ENCODE peak calls at places on chromosomes 4 and X, in ten cellular contexts. G is colonic mucosa, N is H9, Q is sigmoid colon, Z is fibroblast of the aortic adventitia, E is Calu3, I is lower leg skin, X is WTC11, R is IMR-90, Y is OCI-LY7. B is an unnamed sample.

GRCh38 chr4:52143815-52144214 is 92.7 kb downstream of the SPATA18 start:
- DNase-seq in Z (no peak), R (no peak), Y (no peak), G (no peak), Q (no peak), X (no peak), N (no peak), I (no peak), E (no peak), B (no peak)

GRCh38 chrX:111483140-111483539 is 28.3 kb upstream of the SERTM2 start:
- DNase-seq in G (no peak), Z (no peak), Y (no peak), I (no peak), N (no peak), Q (no peak), X (no peak), R (no peak), E (no peak), B (no peak)

GRCh38 chr4:124265701-124266100 is 446.8 kb downstream of the ANKRD50 start:
- DNase-seq in E (no peak), I (no peak), N (no peak), Y (no peak), G (no peak), R (peak; percentile 62), X (no peak), Q (no peak), Z (peak; percentile 70), B (no peak)

GRCh38 chr4:52646726-52647125 is 12.4 kb downstream of the USP46 start:
- DNase-seq in E (no peak), Q (no peak), R (no peak), Y (no peak), Z (no peak), N (no peak), I (no peak), X (no peak), G (no peak), B (no peak)

GRCh38 chrX:50779694-50780093 is 34.3 kb downstream of the SHROOM4 start:
- DNase-seq in X (no peak), R (no peak), Y (no peak), Q (no peak), E (no peak), G (no peak), N (no peak), I (no peak), Z (no peak), B (no peak)

GRCh38 chrX:49838374-49838773 is 9.3 kb downstream of the PAGE4 start:
- DNase-seq in N (peak; percentile 40), G (peak; percentile 21), Y (peak; percentile 10), Z (peak; percentile 35), X (peak; percentile 24), E (peak; percentile 30), R (peak; percentile 15), Q (no peak), I (no peak), B (no peak)

GRCh38 chrX:39755152-39756032 is 342.4 kb downstream of the BCOR start:
- DNase-seq in I (peak; percentile 95), G (peak; percentile 83), Q (peak; percentile 96), Z (peak; percentile 96), E (peak; percentile 93), N (peak; percentile 57), R (peak; percentile 93), Y (peak; percentile 75), X (no peak), B (peak; percentile 95)

GRCh38 chrX:22392176-22392814 is 119.6 kb downstream of the CBLL2 start:
- DNase-seq in Y (no peak), N (no peak), Q (no peak), G (no peak), I (no peak), Z (no peak), E (no peak), X (no peak), R (no peak), B (no peak)

GRCh38 chr4:185713272-185713671 is 98.7 kb downstream of the SORBS2 start:
- DNase-seq in Z (peak; percentile 76), N (no peak), X (no peak), Q (no peak), I (no peak), Y (no peak), E (no peak), R (no peak), G (no peak), B (no peak)

GRCh38 chr4:14247767-14248166 is 620.2 kb upstream of the BOD1L1 start:
- DNase-seq in N (no peak), Y (no peak), Q (no peak), Z (no peak), G (no peak), I (no peak), R (no peak), E (no peak), X (no peak), B (no peak)

GRCh38 chr4:2583517-2583916 is 47.1 kb downstream of the FAM193A start:
- DNase-seq in Y (no peak), Z (peak; percentile 72), R (peak; percentile 41), I (no peak), G (no peak), Q (peak; percentile 56), N (no peak), E (no peak), X (no peak), B (no peak)

GRCh38 chr4:74449571-74450297 is 4.8 kb downstream of the AREG start:
- DNase-seq in Y (no peak), Q (no peak), E (no peak), Z (no peak), X (no peak), G (no peak), I (no peak), N (no peak), R (peak; percentile 10), B (no peak)

GRCh38 chr4:47145630-47146029 is 114.3 kb downstream of the GABRB1 start:
- DNase-seq in Z (peak; percentile 85), N (no peak), R (peak; percentile 92), Q (no peak), G (no peak), Y (no peak), X (no peak), I (no peak), E (no peak), B (no peak)

GRCh38 chr4:48832571-48832970 is 1.7 kb downstream of the OCIAD1 start:
- DNase-seq in Z (peak; percentile 2), I (no peak), G (no peak), E (no peak), Y (no peak), R (no peak), X (no peak), Q (no peak), N (no peak), B (no peak)

GRCh38 chr4:11768251-11768972 is 339.7 kb upstream of the HS3ST1 start:
- DNase-seq in Q (no peak), Z (peak; percentile 88), R (no peak), Y (no peak), N (no peak), I (no peak), X (no peak), E (no peak), G (no peak), B (no peak)

GRCh38 chr4:896216-896615 is 35.9 kb downstream of the GAK start:
- DNase-seq in Q (no peak), N (no peak), Z (no peak), I (no peak), R (no peak), X (peak; percentile 37), Y (no peak), G (no peak), E (no peak), B (no peak)

GRCh38 chrX:80808854-80809493 is 703 bp downstream of the BRWD3 start:
- DNase-seq in N (peak; percentile 36), Y (peak; percentile 43), Q (peak; percentile 70), R (no peak), I (no peak), Z (no peak), E (peak; percentile 34), X (peak; percentile 12), G (peak; percentile 41), B (peak; percentile 72)

GRCh38 chr4:11529625-11530201 is 101.0 kb upstream of the HS3ST1 start:
- DNase-seq in R (peak; percentile 89), G (no peak), Y (no peak), Q (no peak), X (no peak), Z (peak; percentile 93), I (no peak), N (no peak), E (no peak), B (no peak)

DNA sequence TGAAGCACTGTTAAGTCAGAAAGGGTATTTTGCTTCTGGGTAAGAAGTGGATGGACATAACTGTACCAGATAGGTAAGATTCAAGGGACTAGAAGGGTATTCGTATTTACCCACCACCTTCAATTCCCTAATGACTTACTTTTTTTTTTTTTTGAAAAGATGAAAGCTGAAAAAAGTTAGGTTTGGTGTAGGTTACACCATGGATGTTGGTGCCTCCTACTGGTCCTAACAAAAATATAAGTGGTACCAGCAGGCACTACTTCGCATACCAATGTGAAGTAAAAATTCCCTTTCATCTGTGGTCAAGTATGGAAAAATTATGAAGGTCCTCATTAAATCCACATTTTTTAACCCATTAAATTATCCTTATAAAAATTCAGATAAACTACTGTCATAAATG is 7.2 kb downstream of the ANKRD17 start:
- DNase-seq in N (no peak), E (no peak), G (no peak), Q (no peak), R (no peak), Z (no peak), I (no peak), Y (no peak), X (no peak), B (no peak)
- TF ChIP-seq CTCF in N (peak; percentile 36), E (no peak), G (no peak), Q (no peak), R (no peak), Z (no peak), I (no peak), Y (peak; percentile 61), X (no peak), B (no peak)

DNA sequence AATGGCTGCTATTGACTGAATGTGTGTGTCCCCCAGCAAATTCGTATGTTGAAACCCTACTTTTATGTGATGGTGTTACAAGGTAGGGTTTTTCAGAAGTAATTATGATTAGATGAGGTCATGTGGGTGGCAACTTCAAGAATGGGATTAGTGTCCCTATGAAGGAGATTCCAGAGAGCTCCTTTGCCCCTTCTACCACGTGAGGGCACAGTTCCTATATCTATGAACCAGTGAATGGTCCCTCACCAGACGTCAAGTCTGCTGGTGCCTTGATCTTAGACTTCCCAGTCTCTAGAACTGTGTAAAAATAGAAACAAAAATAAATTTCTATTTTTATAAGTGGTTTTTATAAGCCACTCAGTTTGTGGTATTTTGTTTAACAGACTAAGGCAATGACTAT is 1137.6 kb upstream of the IGFBP7 start:
- DNase-seq in I (no peak), Y (peak; percentile 1), G (no peak), Z (no peak), E (no peak), Q (no peak), R (no peak), X (peak; percentile 27), N (peak; percentile 34), B (no peak)
- TF ChIP-seq CTCF in I (no peak), Y (peak; percentile 26), G (no peak), Z (no peak), E (no peak), Q (no peak), R (no peak), X (no peak), N (peak; percentile 60), B (no peak)

GRCh38 chrX:17412692-17413091 is 37.7 kb downstream of the NHS start:
- DNase-seq in Z (peak; percentile 64), X (no peak), I (no peak), E (no peak), Y (no peak), Q (no peak), G (no peak), R (peak; percentile 87), N (no peak), B (no peak)
- TF ChIP-seq CTCF in Z (no peak), X (no peak), I (no peak), E (no peak), Y (no peak), Q (no peak), G (no peak), R (no peak), N (no peak), B (no peak)

GRCh38 chrX:12901486-12901885 is 4.9 kb upstream of the TLR8 start:
- DNase-seq in Z (peak; percentile 53), I (peak; percentile 88), E (peak; percentile 76), X (peak; percentile 52), Q (peak; percentile 74), R (peak; percentile 39), G (peak; percentile 77), N (peak; percentile 52), Y (peak; percentile 70), B (no peak)
- TF ChIP-seq CTCF in Z (peak; percentile 68), I (no peak), E (peak; percentile 27), X (peak; percentile 29), Q (peak; percentile 26), R (peak; percentile 60), G (peak; percentile 79), N (peak; percentile 75), Y (peak; percentile 76), B (peak; percentile 32)

B was measured in coronary artery.